ENCODE peak calls at places on chromosomes 4 and X, in ten cellular contexts. One of them, this sample, is unnamed.

GRCh38 chr4:162015090-162015489 is 148.7 kb downstream of the FSTL5 start:
- DNase-seq in pancreas: no peak
- DNase-seq in mammary epithelial cell: peak
- DNase-seq in AG04450: no peak
- DNase-seq in psoas muscle: no peak
- DNase-seq in ovary: no peak
- DNase-seq in SK-N-MC: no peak
- DNase-seq in RWPE1: no peak
- DNase-seq in neuronal stem cell: no peak
- DNase-seq in MM.1S: no peak
- DNase-seq in this sample: no peak

GRCh38 chrX:133980406-133980805 is 5.0 kb downstream of the GPC3 start:
- DNase-seq in pancreas: no peak
- DNase-seq in mammary epithelial cell: no peak
- DNase-seq in AG04450: no peak
- DNase-seq in psoas muscle: no peak
- DNase-seq in ovary: no peak
- DNase-seq in SK-N-MC: no peak
- DNase-seq in RWPE1: no peak
- DNase-seq in neuronal stem cell: no peak
- DNase-seq in MM.1S: no peak
- DNase-seq in this sample: no peak

GRCh38 chr4:70670332-70671014 is 4.2 kb upstream of the JCHAIN start:
- DNase-seq in pancreas: no peak
- DNase-seq in mammary epithelial cell: peak
- DNase-seq in AG04450: no peak
- DNase-seq in psoas muscle: no peak
- DNase-seq in ovary: no peak
- DNase-seq in SK-N-MC: no peak
- DNase-seq in RWPE1: no peak
- DNase-seq in neuronal stem cell: no peak
- DNase-seq in MM.1S: no peak
- DNase-seq in this sample: no peak

GRCh38 chr4:128787509-128788311 is 21.8 kb upstream of the JADE1 start:
- DNase-seq in pancreas: no peak
- DNase-seq in mammary epithelial cell: no peak
- DNase-seq in AG04450: no peak
- DNase-seq in psoas muscle: no peak
- DNase-seq in ovary: no peak
- DNase-seq in SK-N-MC: no peak
- DNase-seq in RWPE1: no peak
- DNase-seq in neuronal stem cell: no peak
- DNase-seq in MM.1S: no peak
- DNase-seq in this sample: no peak

GRCh38 chr4:132792305-132792704 is 356.8 kb upstream of the PCDH10 start:
- DNase-seq in pancreas: no peak
- DNase-seq in mammary epithelial cell: no peak
- DNase-seq in AG04450: no peak
- DNase-seq in psoas muscle: no peak
- DNase-seq in ovary: no peak
- DNase-seq in SK-N-MC: no peak
- DNase-seq in RWPE1: no peak
- DNase-seq in neuronal stem cell: no peak
- DNase-seq in MM.1S: no peak
- DNase-seq in this sample: no peak

GRCh38 chr4:122285285-122285684 is 93.5 kb upstream of the ADAD1 start:
- DNase-seq in pancreas: no peak
- DNase-seq in mammary epithelial cell: peak
- DNase-seq in AG04450: no peak
- DNase-seq in psoas muscle: no peak
- DNase-seq in ovary: no peak
- DNase-seq in SK-N-MC: no peak
- DNase-seq in RWPE1: no peak
- DNase-seq in neuronal stem cell: no peak
- DNase-seq in MM.1S: no peak
- DNase-seq in this sample: no peak

GRCh38 chr4:110540606-110541440 is 64.9 kb downstream of the ENPEP start:
- DNase-seq in pancreas: no peak
- DNase-seq in mammary epithelial cell: peak
- DNase-seq in AG04450: no peak
- DNase-seq in psoas muscle: no peak
- DNase-seq in ovary: no peak
- DNase-seq in SK-N-MC: no peak
- DNase-seq in RWPE1: peak
- DNase-seq in neuronal stem cell: no peak
- DNase-seq in MM.1S: no peak
- DNase-seq in this sample: no peak

GRCh38 chrX:119996069-119996468 is 52.5 kb upstream of the NKAP start:
- DNase-seq in pancreas: no peak
- DNase-seq in mammary epithelial cell: no peak
- DNase-seq in AG04450: no peak
- DNase-seq in psoas muscle: no peak
- DNase-seq in ovary: no peak
- DNase-seq in SK-N-MC: no peak
- DNase-seq in RWPE1: no peak
- DNase-seq in neuronal stem cell: no peak
- DNase-seq in MM.1S: no peak
- DNase-seq in this sample: no peak

GRCh38 chrX:18895157-18895952 is 88.6 kb downstream of the PHKA2 start:
- DNase-seq in pancreas: no peak
- DNase-seq in mammary epithelial cell: peak
- DNase-seq in AG04450: no peak
- DNase-seq in psoas muscle: peak
- DNase-seq in ovary: peak
- DNase-seq in SK-N-MC: no peak
- DNase-seq in RWPE1: peak
- DNase-seq in neuronal stem cell: no peak
- DNase-seq in MM.1S: no peak
- DNase-seq in this sample: no peak

GRCh38 chr4:98994474-98995182 is 893 bp upstream of the METAP1 start:
- DNase-seq in pancreas: no peak
- DNase-seq in mammary epithelial cell: no peak
- DNase-seq in AG04450: no peak
- DNase-seq in psoas muscle: no peak
- DNase-seq in ovary: no peak
- DNase-seq in SK-N-MC: no peak
- DNase-seq in RWPE1: no peak
- DNase-seq in neuronal stem cell: no peak
- DNase-seq in MM.1S: no peak
- DNase-seq in this sample: no peak

GRCh38 chrX:7286461-7286860 is 138.5 kb upstream of the PUDP start:
- DNase-seq in pancreas: no peak
- DNase-seq in mammary epithelial cell: no peak
- DNase-seq in AG04450: no peak
- DNase-seq in psoas muscle: no peak
- DNase-seq in ovary: no peak
- DNase-seq in SK-N-MC: no peak
- DNase-seq in RWPE1: no peak
- DNase-seq in neuronal stem cell: no peak
- DNase-seq in MM.1S: no peak
- DNase-seq in this sample: no peak

GRCh38 chrX:80879143-80879542 is 69.5 kb upstream of the BRWD3 start:
- DNase-seq in pancreas: peak
- DNase-seq in mammary epithelial cell: no peak
- DNase-seq in AG04450: no peak
- DNase-seq in psoas muscle: no peak
- DNase-seq in ovary: no peak
- DNase-seq in SK-N-MC: no peak
- DNase-seq in RWPE1: no peak
- DNase-seq in neuronal stem cell: no peak
- DNase-seq in MM.1S: peak
- DNase-seq in this sample: no peak

GRCh38 chr4:149291463-149291862 is 524.2 kb downstream of the IQCM start:
- DNase-seq in pancreas: peak
- DNase-seq in mammary epithelial cell: no peak
- DNase-seq in AG04450: peak
- DNase-seq in psoas muscle: no peak
- DNase-seq in ovary: no peak
- DNase-seq in SK-N-MC: no peak
- DNase-seq in RWPE1: no peak
- DNase-seq in neuronal stem cell: no peak
- DNase-seq in MM.1S: no peak
- DNase-seq in this sample: peak

GRCh38 chrX:132837126-132837525 is 121.3 kb downstream of the HS6ST2 start:
- DNase-seq in pancreas: no peak
- DNase-seq in mammary epithelial cell: peak
- DNase-seq in AG04450: no peak
- DNase-seq in psoas muscle: no peak
- DNase-seq in ovary: no peak
- DNase-seq in SK-N-MC: no peak
- DNase-seq in RWPE1: peak
- DNase-seq in neuronal stem cell: no peak
- DNase-seq in MM.1S: no peak
- DNase-seq in this sample: no peak

GRCh38 chr4:130403221-130403620 is 1307.3 kb downstream of the C4orf33 start:
- DNase-seq in pancreas: no peak
- DNase-seq in mammary epithelial cell: no peak
- DNase-seq in AG04450: no peak
- DNase-seq in psoas muscle: no peak
- DNase-seq in ovary: no peak
- DNase-seq in SK-N-MC: no peak
- DNase-seq in RWPE1: no peak
- DNase-seq in neuronal stem cell: no peak
- DNase-seq in MM.1S: no peak
- DNase-seq in this sample: no peak

GRCh38 chr4:183639291-183639690 is 19.7 kb downstream of the RWDD4 start:
- DNase-seq in pancreas: no peak
- DNase-seq in mammary epithelial cell: no peak
- DNase-seq in AG04450: no peak
- DNase-seq in psoas muscle: no peak
- DNase-seq in ovary: no peak
- DNase-seq in SK-N-MC: no peak
- DNase-seq in RWPE1: no peak
- DNase-seq in neuronal stem cell: no peak
- DNase-seq in MM.1S: no peak
- DNase-seq in this sample: no peak

GRCh38 chrX:97384685-97385084 is 501.0 kb downstream of the RPA4 start:
- DNase-seq in pancreas: no peak
- DNase-seq in mammary epithelial cell: no peak
- DNase-seq in AG04450: no peak
- DNase-seq in psoas muscle: no peak
- DNase-seq in ovary: no peak
- DNase-seq in SK-N-MC: no peak
- DNase-seq in RWPE1: no peak
- DNase-seq in neuronal stem cell: no peak
- DNase-seq in MM.1S: no peak
- DNase-seq in this sample: no peak

GRCh38 chr4:122914292-122914904 is 8.0 kb downstream of the NUDT6 start:
- DNase-seq in pancreas: no peak
- DNase-seq in mammary epithelial cell: peak
- DNase-seq in AG04450: peak
- DNase-seq in psoas muscle: no peak
- DNase-seq in ovary: no peak
- DNase-seq in SK-N-MC: peak
- DNase-seq in RWPE1: no peak
- DNase-seq in neuronal stem cell: no peak
- DNase-seq in MM.1S: peak
- DNase-seq in this sample: no peak

GRCh38 chrX:13667940-13668339 is 15.0 kb downstream of the TCEANC start:
- DNase-seq in pancreas: no peak
- DNase-seq in mammary epithelial cell: no peak
- DNase-seq in AG04450: no peak
- DNase-seq in psoas muscle: no peak
- DNase-seq in ovary: no peak
- DNase-seq in SK-N-MC: no peak
- DNase-seq in RWPE1: no peak
- DNase-seq in neuronal stem cell: no peak
- DNase-seq in MM.1S: no peak
- DNase-seq in this sample: no peak
- H3K27ac ChIP-seq in pancreas: no peak
- H3K27ac ChIP-seq in mammary epithelial cell: peak
- H3K27ac ChIP-seq in AG04450: no peak
- H3K27ac ChIP-seq in psoas muscle: no peak
- H3K27ac ChIP-seq in ovary: no peak
- H3K27ac ChIP-seq in SK-N-MC: no peak
- H3K27ac ChIP-seq in RWPE1: no peak
- H3K27ac ChIP-seq in neuronal stem cell: no peak
- H3K27ac ChIP-seq in MM.1S: no peak
- H3K27ac ChIP-seq in this sample: no peak

DNA sequence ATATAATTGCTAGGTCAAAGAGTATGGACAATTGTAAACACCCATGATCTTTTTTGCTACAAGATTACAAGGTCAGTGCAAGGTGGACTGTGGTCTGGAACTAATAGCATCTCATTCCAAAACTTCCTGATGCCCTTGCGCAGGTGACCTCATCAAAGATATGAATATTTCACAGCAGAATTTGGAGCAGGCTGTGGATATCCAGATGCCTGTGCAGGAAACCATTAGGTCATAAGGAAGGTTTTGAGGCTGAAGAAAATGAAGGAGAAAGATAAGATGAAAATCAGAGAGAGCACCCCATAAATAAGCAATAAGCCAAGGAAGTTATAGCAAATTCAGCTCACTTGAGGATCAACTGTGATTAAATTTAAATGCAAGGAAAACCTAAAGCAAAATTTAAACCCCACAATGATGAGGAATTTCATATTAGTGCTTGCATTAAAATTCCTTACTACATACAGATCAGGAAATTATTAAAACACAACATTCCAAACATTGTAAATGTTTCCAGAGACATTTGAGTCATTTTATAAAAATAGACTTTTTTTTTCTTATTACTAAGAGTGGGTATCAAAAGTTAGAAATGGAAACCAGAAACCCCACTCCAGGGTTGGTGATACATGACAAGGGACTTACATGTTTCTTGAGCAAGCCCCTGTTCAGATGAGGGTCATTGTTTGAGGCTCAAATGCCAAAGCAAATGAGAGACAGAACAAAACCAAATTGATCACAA is 100.7 kb upstream of the FAM9C start:
- DNase-seq in pancreas: no peak
- DNase-seq in mammary epithelial cell: no peak
- DNase-seq in AG04450: no peak
- DNase-seq in psoas muscle: no peak
- DNase-seq in ovary: no peak
- DNase-seq in SK-N-MC: no peak
- DNase-seq in RWPE1: no peak
- DNase-seq in neuronal stem cell: no peak
- DNase-seq in MM.1S: no peak
- DNase-seq in this sample: no peak
- H3K27ac ChIP-seq in pancreas: no peak
- H3K27ac ChIP-seq in mammary epithelial cell: no peak
- H3K27ac ChIP-seq in AG04450: peak
- H3K27ac ChIP-seq in psoas muscle: no peak
- H3K27ac ChIP-seq in ovary: no peak
- H3K27ac ChIP-seq in SK-N-MC: no peak
- H3K27ac ChIP-seq in RWPE1: no peak
- H3K27ac ChIP-seq in neuronal stem cell: no peak
- H3K27ac ChIP-seq in MM.1S: no peak
- H3K27ac ChIP-seq in this sample: no peak

GRCh38 chr4:158169516-158169915 is 3.3 kb downstream of the GASK1B start:
- DNase-seq in pancreas: no peak
- DNase-seq in mammary epithelial cell: peak
- DNase-seq in AG04450: no peak
- DNase-seq in psoas muscle: no peak
- DNase-seq in ovary: no peak
- DNase-seq in SK-N-MC: no peak
- DNase-seq in RWPE1: no peak
- DNase-seq in neuronal stem cell: no peak
- DNase-seq in MM.1S: no peak
- DNase-seq in this sample: no peak
- H3K27ac ChIP-seq in pancreas: no peak
- H3K27ac ChIP-seq in mammary epithelial cell: peak
- H3K27ac ChIP-seq in AG04450: no peak
- H3K27ac ChIP-seq in psoas muscle: peak
- H3K27ac ChIP-seq in ovary: peak
- H3K27ac ChIP-seq in SK-N-MC: peak
- H3K27ac ChIP-seq in RWPE1: no peak
- H3K27ac ChIP-seq in neuronal stem cell: no peak
- H3K27ac ChIP-seq in MM.1S: no peak
- H3K27ac ChIP-seq in this sample: peak

GRCh38 chrX:29721152-29721551 is 494.2 kb upstream of the MAGEB2 start:
- DNase-seq in pancreas: no peak
- DNase-seq in mammary epithelial cell: no peak
- DNase-seq in AG04450: no peak
- DNase-seq in psoas muscle: no peak
- DNase-seq in ovary: no peak
- DNase-seq in SK-N-MC: no peak
- DNase-seq in RWPE1: no peak
- DNase-seq in neuronal stem cell: no peak
- DNase-seq in MM.1S: no peak
- DNase-seq in this sample: no peak
- H3K27ac ChIP-seq in pancreas: no peak
- H3K27ac ChIP-seq in mammary epithelial cell: no peak
- H3K27ac ChIP-seq in AG04450: no peak
- H3K27ac ChIP-seq in psoas muscle: no peak
- H3K27ac ChIP-seq in ovary: no peak
- H3K27ac ChIP-seq in SK-N-MC: no peak
- H3K27ac ChIP-seq in RWPE1: no peak
- H3K27ac ChIP-seq in neuronal stem cell: no peak
- H3K27ac ChIP-seq in MM.1S: no peak
- H3K27ac ChIP-seq in this sample: no peak